ENCODE peak calls at places on chromosomes 2 and 18, in five cellular contexts. T, G, P, Y and W are unnamed samples.

GRCh38 chr2:241967745-241968144 is 98.2 kb downstream of the RTP5 start:
- DNase-seq in Y (no peak), P (no peak), T (no peak), G (no peak), W (no peak)

GRCh38 chr2:159209341-159210306 is 76.9 kb downstream of the WDSUB1 start:
- DNase-seq in Y (no peak), P (no peak), T (no peak), G (no peak), W (no peak)

GRCh38 chr2:55043841-55044240 is 6.4 kb downstream of the RTN4 start:
- DNase-seq in G (no peak), P (no peak), T (no peak), Y (no peak), W (no peak)

GRCh38 chr2:100876231-100876860 is 56.4 kb downstream of the NPAS2 start:
- DNase-seq in Y (no peak), T (peak), G (no peak), P (no peak), W (no peak)

GRCh38 chr2:135817946-135818345 is 19.0 kb downstream of the LCT start:
- DNase-seq in T (no peak), G (no peak), P (no peak), Y (no peak), W (no peak)

GRCh38 chr2:112548980-112549379 is 6.7 kb downstream of the POLR1B start:
- DNase-seq in T (no peak), G (no peak), Y (no peak), P (no peak), W (no peak)

GRCh38 chr18:21146016-21146415 is 34.4 kb upstream of the ROCK1 start:
- DNase-seq in P (no peak), Y (no peak), G (peak), T (no peak), W (no peak)

GRCh38 chr18:77161954-77162353 is 29.4 kb upstream of the MBP start:
- DNase-seq in G (no peak), T (no peak), Y (no peak), P (no peak), W (peak)

GRCh38 chr2:240392084-240392947 is 43.1 kb upstream of the GPC1 start:
- DNase-seq in Y (peak), G (peak), T (peak), P (no peak), W (no peak)

GRCh38 chr18:45221363-45221762 is 393.9 kb upstream of the SLC14A2 start:
- DNase-seq in P (no peak), G (no peak), T (peak), Y (no peak), W (no peak)

GRCh38 chr2:54599326-54599710 is 124.1 kb upstream of the EML6 start:
- DNase-seq in G (no peak), Y (no peak), P (peak), T (no peak), W (no peak)

GRCh38 chr18:49026501-49027378 is 76.0 kb upstream of the SMAD7 start:
- DNase-seq in Y (no peak), T (no peak), G (no peak), P (no peak), W (no peak)

GRCh38 chr2:238936162-238937052 is 88.5 kb downstream of the TWIST2 start:
- DNase-seq in G (no peak), T (no peak), Y (no peak), P (no peak), W (no peak)

GRCh38 chr18:39835303-39836030 is 2119.6 kb upstream of the PIK3C3 start:
- DNase-seq in T (peak), Y (no peak), P (no peak), G (peak), W (no peak)

GRCh38 chr2:66888791-66889631 is 454.1 kb downstream of the MEIS1 start:
- DNase-seq in Y (no peak), P (no peak), G (peak), T (peak), W (peak)

GRCh38 chr2:229539628-229540027 is 174.7 kb downstream of the DNER start:
- DNase-seq in T (peak), Y (no peak), G (peak), P (no peak), W (peak)

GRCh38 chr2:187453078-187453641 is 5.1 kb upstream of the CALCRL start:
- DNase-seq in T (peak), Y (no peak), G (peak), P (no peak), W (peak)

GRCh38 chr2:187580462-187581124 is 26.4 kb upstream of the TFPI start:
- DNase-seq in P (no peak), G (peak), T (peak), Y (no peak), W (peak)

GRCh38 chr2:41933585-41934322 is 114.1 kb upstream of the PKDCC start:
- DNase-seq in Y (no peak), P (no peak), G (peak), T (peak), W (peak)

GRCh38 chr2:54962935-54963334 is 87.3 kb downstream of the RTN4 start:
- DNase-seq in Y (no peak), T (no peak), P (no peak), G (no peak), W (no peak)

GRCh38 chr18:23521907-23522306 is 18.6 kb downstream of the RMC1 start:
- DNase-seq in Y (no peak), P (no peak), G (no peak), T (no peak), W (no peak)

GRCh38 chr2:71604709-71605085 is 151.3 kb downstream of the DYSF start:
- DNase-seq in P (no peak), Y (peak), T (no peak), G (no peak), W (no peak)

GRCh38 chr18:79936641-79937040 is 14.8 kb downstream of the SLC66A2 start:
- DNase-seq in P (no peak), Y (no peak), T (no peak), G (no peak), W (no peak)

GRCh38 chr2:6676245-6676644 is 189.5 kb downstream of the CMPK2 start:
- DNase-seq in T (no peak), Y (no peak), P (no peak), G (no peak), W (no peak)

GRCh38 chr2:230865766-230866703 is 1.3 kb downstream of the ITM2C start:
- DNase-seq in P (peak), Y (peak), G (peak), T (peak), W (no peak)
- TF ChIP-seq CTCF in P (no peak), Y (no peak), G (peak), T (peak), W (no peak)

GRCh38 chr2:148096012-148096411 is 75.1 kb downstream of the MBD5 start:
- DNase-seq in Y (no peak), G (peak), T (peak), P (no peak), W (peak)
- TF ChIP-seq CTCF in Y (no peak), G (no peak), T (no peak), P (no peak), W (no peak)

GRCh38 chr2:126971481-126972271 is 73.0 kb downstream of the TEX51 start:
- DNase-seq in T (peak), P (peak), G (peak), Y (peak), W (peak)
- TF ChIP-seq CTCF in T (peak), P (peak), G (peak), Y (peak), W (peak)

DNA sequence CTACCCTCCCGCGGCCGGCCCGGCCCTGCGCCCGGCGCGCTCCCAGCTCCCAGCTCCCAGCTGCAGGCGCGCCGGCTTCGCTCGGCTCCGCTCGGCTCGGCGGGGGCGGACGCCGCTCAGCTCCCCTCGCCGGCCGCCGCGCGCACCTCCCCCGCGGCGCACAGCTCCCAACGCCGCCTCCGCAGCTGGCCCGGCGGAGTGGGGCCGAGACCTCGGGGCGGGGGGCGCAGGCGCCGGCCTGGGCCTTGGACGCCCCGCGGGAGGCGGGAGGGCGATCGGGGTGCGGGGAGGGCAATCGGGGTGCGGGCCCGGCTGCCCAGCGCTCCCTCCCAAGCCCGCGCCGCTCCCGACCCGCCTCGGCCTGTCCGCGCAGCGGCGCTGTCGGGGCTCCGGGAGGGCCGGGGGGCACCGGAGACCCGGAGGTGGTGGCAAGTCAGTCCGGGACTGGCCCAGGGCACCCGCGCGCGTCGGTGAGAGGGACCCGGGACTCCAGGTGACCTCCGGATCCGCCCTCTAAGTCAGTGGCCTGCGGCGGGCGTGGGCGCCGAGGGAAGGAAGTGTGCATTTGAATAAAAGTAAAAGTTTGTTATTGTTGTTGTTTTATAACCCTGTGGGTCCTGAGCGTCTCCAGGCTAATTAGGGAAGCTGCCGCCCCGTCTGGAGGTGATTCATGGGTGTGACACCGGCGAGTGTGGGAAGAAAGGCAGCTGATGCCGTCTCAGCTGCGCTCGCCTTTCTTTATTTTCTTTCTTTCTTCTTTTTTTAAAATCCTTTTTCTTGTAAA is at the start of gene CRACDL:
- DNase-seq in Y (peak), G (peak), P (peak), T (no peak), W (peak)
- TF ChIP-seq CTCF in Y (no peak), G (no peak), P (no peak), T (no peak), W (peak)

GRCh38 chr18:199768-200167 is 41.4 kb downstream of the USP14 start:
- DNase-seq in Y (no peak), G (no peak), P (no peak), T (no peak), W (no peak)
- TF ChIP-seq CTCF in Y (no peak), G (no peak), P (no peak), T (no peak), W (no peak)

GRCh38 chr2:36414307-36414706 is 58.7 kb downstream of the CRIM1 start:
- DNase-seq in G (no peak), P (no peak), T (no peak), Y (no peak), W (no peak)

GRCh38 chr2:36413218-36413617 is 57.6 kb downstream of the CRIM1 start:
- DNase-seq in T (peak), G (peak), P (no peak), Y (no peak), W (no peak)

GRCh38 chr2:36409971-36410370 is 54.4 kb downstream of the CRIM1 start:
- DNase-seq in G (no peak), T (no peak), P (no peak), Y (no peak), W (no peak)

GRCh38 chr2:36410681-36411080 is 55.1 kb downstream of the CRIM1 start:
- DNase-seq in T (no peak), P (no peak), G (no peak), Y (no peak), W (no peak)

DNA sequence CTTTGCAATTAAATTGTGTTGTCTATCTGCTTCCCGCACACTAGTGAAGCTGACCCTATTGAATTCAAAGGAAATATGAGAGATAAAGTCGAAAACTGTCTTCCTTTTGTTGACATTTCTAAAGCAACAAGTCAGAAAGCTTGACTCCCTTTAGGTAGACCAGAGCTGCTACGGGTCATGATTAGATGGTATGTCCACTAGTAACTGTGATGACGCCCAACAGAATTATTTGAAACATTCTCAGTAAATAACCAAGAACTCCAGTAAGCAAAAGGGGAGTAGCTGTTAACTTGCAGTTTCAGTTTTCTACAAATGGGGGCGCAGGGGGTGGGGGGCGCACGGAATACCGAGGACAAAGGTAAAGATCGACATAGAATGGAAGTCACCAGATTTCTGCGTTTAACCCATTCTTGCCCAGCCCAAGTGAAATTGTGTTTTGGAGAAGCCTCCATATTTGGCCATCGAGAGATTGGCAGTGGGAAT is 56.4 kb downstream of the CRIM1 start:
- DNase-seq in T (no peak), P (no peak), Y (no peak), G (peak), W (no peak)
- TF ChIP-seq CTCF in T (no peak), P (no peak), Y (no peak), G (no peak), W (no peak)